ENCODE peak calls at places on chromosomes 16 and 17, in eight cellular contexts. G, Y, R, J, K, O, U and A are unnamed samples.

GRCh38 chr17:8109669-8110455 is 8.5 kb downstream of the ALOXE3 start:
- DNase-seq in U (peak; percentile 66), R (peak; percentile 78), O (peak; percentile 65), Y (peak; percentile 28), G (peak; percentile 87), J (peak; percentile 52), K (peak; percentile 65), A (peak; percentile 34)

GRCh38 chr16:48432136-48432535 is 46.9 kb upstream of the SIAH1 start:
- DNase-seq in R (no peak), J (no peak), Y (no peak), O (no peak), G (no peak), U (no peak), K (no peak), A (no peak)

GRCh38 chr17:58538801-58539410 is 24.5 kb upstream of the MTMR4 start:
- DNase-seq in R (no peak), O (no peak), J (no peak), G (no peak), U (no peak), K (no peak), Y (no peak), A (no peak)

GRCh38 chr17:65564793-65565192 is 3.3 kb upstream of the AXIN2 start:
- DNase-seq in R (no peak), K (no peak), J (peak; percentile 72), U (no peak), O (no peak), Y (no peak), G (peak; percentile 81), A (peak; percentile 46)

GRCh38 chr17:75315541-75316243 is 26.5 kb upstream of the SLC25A19 start:
- DNase-seq in K (no peak), U (no peak), R (no peak), O (no peak), Y (no peak), G (no peak), J (no peak), A (no peak)

GRCh38 chr17:54795046-54795445 is 105.6 kb upstream of the TOM1L1 start:
- DNase-seq in U (no peak), R (no peak), O (no peak), J (no peak), K (no peak), G (no peak), Y (no peak), A (no peak)

GRCh38 chr17:5045496-5045895 is 10.3 kb upstream of the SLC52A1 start:
- DNase-seq in J (no peak), R (no peak), K (no peak), Y (no peak), G (no peak), U (no peak), O (no peak), A (no peak)

GRCh38 chr17:81867123-81867951 is 3.8 kb downstream of the ARHGDIA start:
- DNase-seq in J (no peak), R (no peak), K (no peak), G (peak; percentile 67), U (peak; percentile 83), Y (no peak), O (peak; percentile 50), A (no peak)

GRCh38 chr16:81487301-81487720 is 42.7 kb downstream of the CMIP start:
- DNase-seq in Y (no peak), O (no peak), G (no peak), U (no peak), K (no peak), J (no peak), R (no peak), A (no peak)

GRCh38 chr16:70162041-70162451 is 11.5 kb upstream of the CLEC18C start:
- DNase-seq in G (no peak), J (no peak), U (peak; percentile 64), R (no peak), Y (peak; percentile 60), K (no peak), O (no peak), A (no peak)

GRCh38 chr17:50522766-50523165 is 9.8 kb upstream of the EPN3 start:
- DNase-seq in J (no peak), Y (no peak), U (no peak), K (no peak), G (no peak), R (no peak), O (no peak), A (no peak)

GRCh38 chr17:42405963-42406495 is 17.0 kb downstream of the CAVIN1 start:
- DNase-seq in J (peak; percentile 90), U (peak; percentile 82), Y (peak; percentile 80), O (peak; percentile 84), K (peak; percentile 74), R (peak; percentile 86), G (peak; percentile 88), A (peak; percentile 83)

GRCh38 chr16:23607740-23608139 is 11.6 kb upstream of the NDUFAB1 start:
- DNase-seq in K (no peak), J (no peak), U (no peak), R (no peak), Y (no peak), G (no peak), O (no peak), A (no peak)

GRCh38 chr17:68501074-68501473 is 11.2 kb upstream of the PRKAR1A start:
- DNase-seq in K (no peak), J (no peak), R (no peak), U (no peak), G (no peak), Y (no peak), O (no peak), A (no peak)

GRCh38 chr16:74991593-74992403 is 6.9 kb upstream of the WDR59 start:
- DNase-seq in K (no peak), G (peak; percentile 64), Y (no peak), U (no peak), R (no peak), O (no peak), J (no peak), A (no peak)

GRCh38 chr16:57867000-57867561 is 64.8 kb upstream of the KIFC3 start:
- DNase-seq in G (no peak), Y (no peak), R (no peak), U (no peak), K (no peak), O (no peak), J (no peak), A (no peak)

GRCh38 chr17:59618894-59619312 is 792 bp upstream of the CLTC start:
- DNase-seq in U (no peak), O (no peak), K (peak; percentile 90), R (no peak), G (no peak), J (no peak), Y (no peak), A (no peak)

GRCh38 chr16:22625948-22626347 is 115.3 kb downstream of the NPIPB5 start:
- DNase-seq in G (no peak), Y (no peak), R (no peak), O (no peak), K (no peak), J (no peak), U (no peak), A (no peak)

GRCh38 chr17:27389542-27390140 is 66.6 kb upstream of the KSR1 start:
- DNase-seq in U (no peak), R (no peak), J (no peak), O (no peak), G (no peak), Y (no peak), K (no peak), A (no peak)

DNA sequence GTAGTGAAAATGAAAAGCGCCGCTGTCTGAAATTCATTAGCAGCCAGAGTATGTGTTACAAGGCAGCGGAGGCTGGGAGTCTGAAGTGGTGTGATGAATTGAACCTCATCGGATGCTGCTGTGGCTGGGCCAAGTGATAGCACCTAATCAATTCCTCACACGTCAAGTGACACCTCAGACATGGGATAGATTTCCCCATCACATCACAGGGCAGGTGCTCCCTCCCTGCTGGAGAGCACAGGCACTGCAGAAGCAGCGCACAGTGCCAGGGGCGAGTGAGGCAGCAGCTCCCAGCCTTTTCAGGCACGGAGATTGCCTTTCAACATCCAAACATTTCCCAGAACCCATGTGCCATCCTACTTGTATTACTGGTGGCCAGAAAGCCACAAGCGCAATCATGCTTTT is 32.2 kb downstream of the DRC3 start:
- DNase-seq in O (no peak), U (no peak), G (no peak), J (no peak), R (no peak), Y (no peak), K (no peak), A (no peak)
- TF ChIP-seq POLR2A in O (no peak), U (no peak), G (no peak), J (no peak), R (no peak), Y (no peak), K (no peak), A (no peak)

GRCh38 chr17:12553625-12554024 is 112.1 kb upstream of the MYOCD start:
- DNase-seq in R (no peak), U (no peak), O (no peak), K (no peak), G (no peak), Y (no peak), J (no peak), A (no peak)
- H3K27ac ChIP-seq in R (no peak overlapping the region), U (no peak overlapping the region), O (no peak overlapping the region), K (no peak overlapping the region), G (no peak overlapping the region), Y (no peak overlapping the region), J (peak overlapping the region; percentile 76), A (no peak overlapping the region)

GRCh38 chr16:14302399-14303181 is 231.5 kb downstream of the MRTFB start:
- DNase-seq in O (peak; percentile 67), U (peak; percentile 61), J (peak; percentile 37), K (no peak), R (no peak), G (peak; percentile 48), Y (peak; percentile 18), A (no peak)

GRCh38 chr16:14303182-14303618 is 232.1 kb downstream of the MRTFB start:
- DNase-seq in J (no peak), Y (no peak), O (no peak), K (no peak), G (peak; percentile 38), R (no peak), U (no peak), A (no peak)

GRCh38 chr16:14302031-14302398 is 230.9 kb downstream of the MRTFB start:
- DNase-seq in R (no peak), Y (peak; percentile 26), O (no peak), U (peak; percentile 81), J (peak; percentile 55), G (peak; percentile 81), K (no peak), A (peak; percentile 65)

GRCh38 chr16:14304891-14305459 is 233.9 kb downstream of the MRTFB start:
- DNase-seq in G (peak; percentile 25), J (no peak), Y (no peak), O (no peak), R (no peak), U (no peak), K (no peak), A (no peak)

GRCh38 chr16:14303654-14304394 is 232.7 kb downstream of the MRTFB start:
- DNase-seq in J (peak; percentile 62), Y (no peak), R (no peak), K (no peak), U (no peak), O (no peak), G (peak; percentile 73), A (no peak)
- TF ChIP-seq POLR2A in J (no peak), Y (no peak), R (no peak), K (no peak), U (no peak), O (no peak), G (peak; percentile 25), A (no peak)

DNA sequence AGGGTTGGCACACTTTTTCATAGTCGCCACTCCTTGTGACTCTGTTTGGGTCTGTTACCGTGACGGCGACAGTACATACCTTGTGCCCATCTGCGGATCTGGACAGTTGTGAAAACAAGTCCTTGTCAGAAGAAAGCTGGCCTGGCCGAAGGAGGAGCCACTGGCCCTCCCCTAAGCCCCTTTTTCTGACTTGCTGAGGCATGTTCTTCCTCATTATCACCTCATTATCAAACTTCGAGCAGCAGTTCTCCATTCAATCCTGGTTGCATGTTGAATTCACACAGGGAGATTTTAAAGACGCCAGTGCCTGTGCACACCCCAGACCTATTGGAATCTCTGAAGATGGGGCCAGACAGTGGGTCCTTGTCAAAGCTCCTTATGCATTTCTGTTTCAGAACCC is 61.1 kb downstream of the CYLD start:
- DNase-seq in U (peak; percentile 13), O (no peak), R (no peak), G (no peak), J (no peak), K (no peak), Y (no peak), A (no peak)
- H3K27ac ChIP-seq in U (no peak overlapping the region), O (no peak overlapping the region), R (no peak overlapping the region), G (no peak overlapping the region), J (no peak overlapping the region), K (no peak overlapping the region), Y (no peak overlapping the region), A (no peak overlapping the region)